ENCODE peak calls at places on chromosomes 4 and X, in eight cellular contexts. One of them, this sample, is unnamed.

GRCh38 chrX:78527818-78528217 is 131.3 kb downstream of the RTL3 start:
- DNase-seq in prostate gland: no peak
- DNase-seq in MM.1S: no peak
- DNase-seq in lung: no peak
- DNase-seq in adipocyte: no peak
- DNase-seq in HAP-1: no peak
- DNase-seq in NB4: no peak
- DNase-seq in SK-N-SH: no peak
- DNase-seq in this sample: no peak

GRCh38 chr4:161949941-161950725 is 213.7 kb downstream of the FSTL5 start:
- DNase-seq in adipocyte: peak
- DNase-seq in MM.1S: no peak
- DNase-seq in prostate gland: no peak
- DNase-seq in lung: no peak
- DNase-seq in NB4: no peak
- DNase-seq in SK-N-SH: no peak
- DNase-seq in HAP-1: no peak
- DNase-seq in this sample: no peak

GRCh38 chrX:17668929-17669328 is 68.4 kb upstream of the SCML1 start:
- DNase-seq in lung: no peak
- DNase-seq in SK-N-SH: no peak
- DNase-seq in adipocyte: no peak
- DNase-seq in NB4: no peak
- DNase-seq in prostate gland: no peak
- DNase-seq in HAP-1: no peak
- DNase-seq in MM.1S: no peak
- DNase-seq in this sample: no peak

GRCh38 chr4:56424697-56425514 is 10.5 kb downstream of the PPAT start:
- DNase-seq in prostate gland: peak
- DNase-seq in SK-N-SH: peak
- DNase-seq in MM.1S: peak
- DNase-seq in adipocyte: peak
- DNase-seq in lung: no peak
- DNase-seq in HAP-1: peak
- DNase-seq in NB4: peak
- DNase-seq in this sample: no peak

GRCh38 chr4:82753725-82754410 is 44.7 kb downstream of the SCD5 start:
- DNase-seq in adipocyte: peak
- DNase-seq in MM.1S: no peak
- DNase-seq in prostate gland: peak
- DNase-seq in lung: no peak
- DNase-seq in HAP-1: no peak
- DNase-seq in SK-N-SH: no peak
- DNase-seq in NB4: no peak
- DNase-seq in this sample: no peak

GRCh38 chrX:1587161-1587560 is 4.2 kb upstream of the AKAP17A start:
- DNase-seq in prostate gland: no peak
- DNase-seq in HAP-1: no peak
- DNase-seq in adipocyte: no peak
- DNase-seq in MM.1S: peak
- DNase-seq in lung: peak
- DNase-seq in NB4: peak
- DNase-seq in SK-N-SH: no peak
- DNase-seq in this sample: no peak

GRCh38 chrX:101229155-101229554 is 9.6 kb downstream of the DRP2 start:
- DNase-seq in NB4: no peak
- DNase-seq in lung: no peak
- DNase-seq in adipocyte: peak
- DNase-seq in HAP-1: no peak
- DNase-seq in prostate gland: no peak
- DNase-seq in MM.1S: no peak
- DNase-seq in SK-N-SH: no peak
- DNase-seq in this sample: no peak

GRCh38 chrX:17007134-17007768 is 60.8 kb downstream of the REPS2 start:
- DNase-seq in MM.1S: no peak
- DNase-seq in lung: no peak
- DNase-seq in prostate gland: no peak
- DNase-seq in NB4: peak
- DNase-seq in SK-N-SH: peak
- DNase-seq in HAP-1: peak
- DNase-seq in adipocyte: peak
- DNase-seq in this sample: peak

GRCh38 chr4:184096561-184097239 is 121.0 kb downstream of the ENPP6 start:
- DNase-seq in SK-N-SH: no peak
- DNase-seq in HAP-1: no peak
- DNase-seq in NB4: no peak
- DNase-seq in prostate gland: no peak
- DNase-seq in MM.1S: no peak
- DNase-seq in lung: no peak
- DNase-seq in adipocyte: peak
- DNase-seq in this sample: no peak

GRCh38 chr4:172153694-172154093 is 340.5 kb downstream of the GALNTL6 start:
- DNase-seq in adipocyte: no peak
- DNase-seq in NB4: no peak
- DNase-seq in MM.1S: no peak
- DNase-seq in HAP-1: peak
- DNase-seq in lung: no peak
- DNase-seq in SK-N-SH: no peak
- DNase-seq in prostate gland: no peak
- DNase-seq in this sample: no peak

GRCh38 chr4:168360271-168360670 is 41.7 kb upstream of the DDX60 start:
- DNase-seq in NB4: no peak
- DNase-seq in lung: no peak
- DNase-seq in HAP-1: no peak
- DNase-seq in adipocyte: no peak
- DNase-seq in prostate gland: no peak
- DNase-seq in MM.1S: no peak
- DNase-seq in SK-N-SH: no peak
- DNase-seq in this sample: no peak

GRCh38 chr4:155950461-155950860 is 3.2 kb downstream of the CTSO start:
- DNase-seq in prostate gland: no peak
- DNase-seq in lung: no peak
- DNase-seq in NB4: no peak
- DNase-seq in adipocyte: no peak
- DNase-seq in SK-N-SH: no peak
- DNase-seq in HAP-1: no peak
- DNase-seq in MM.1S: no peak
- DNase-seq in this sample: no peak

GRCh38 chrX:97766496-97767095 is 882.9 kb downstream of the RPA4 start:
- DNase-seq in MM.1S: no peak
- DNase-seq in HAP-1: peak
- DNase-seq in SK-N-SH: no peak
- DNase-seq in prostate gland: no peak
- DNase-seq in NB4: no peak
- DNase-seq in adipocyte: no peak
- DNase-seq in lung: no peak
- DNase-seq in this sample: no peak

GRCh38 chr4:1404573-1405248 is 1.5 kb downstream of the NKX1-1 start:
- DNase-seq in NB4: no peak
- DNase-seq in HAP-1: no peak
- DNase-seq in SK-N-SH: peak
- DNase-seq in MM.1S: no peak
- DNase-seq in lung: no peak
- DNase-seq in adipocyte: no peak
- DNase-seq in prostate gland: peak
- DNase-seq in this sample: no peak

GRCh38 chr4:6182390-6183280 is 17.7 kb downstream of the JAKMIP1 start:
- DNase-seq in adipocyte: no peak
- DNase-seq in HAP-1: no peak
- DNase-seq in lung: no peak
- DNase-seq in MM.1S: no peak
- DNase-seq in NB4: no peak
- DNase-seq in SK-N-SH: no peak
- DNase-seq in prostate gland: no peak
- DNase-seq in this sample: no peak
- H3K4me3 ChIP-seq in adipocyte: no peak
- H3K4me3 ChIP-seq in HAP-1: no peak
- H3K4me3 ChIP-seq in lung: no peak
- H3K4me3 ChIP-seq in MM.1S: no peak
- H3K4me3 ChIP-seq in NB4: no peak
- H3K4me3 ChIP-seq in SK-N-SH: no peak
- H3K4me3 ChIP-seq in prostate gland: no peak
- H3K4me3 ChIP-seq in this sample: no peak

DNA sequence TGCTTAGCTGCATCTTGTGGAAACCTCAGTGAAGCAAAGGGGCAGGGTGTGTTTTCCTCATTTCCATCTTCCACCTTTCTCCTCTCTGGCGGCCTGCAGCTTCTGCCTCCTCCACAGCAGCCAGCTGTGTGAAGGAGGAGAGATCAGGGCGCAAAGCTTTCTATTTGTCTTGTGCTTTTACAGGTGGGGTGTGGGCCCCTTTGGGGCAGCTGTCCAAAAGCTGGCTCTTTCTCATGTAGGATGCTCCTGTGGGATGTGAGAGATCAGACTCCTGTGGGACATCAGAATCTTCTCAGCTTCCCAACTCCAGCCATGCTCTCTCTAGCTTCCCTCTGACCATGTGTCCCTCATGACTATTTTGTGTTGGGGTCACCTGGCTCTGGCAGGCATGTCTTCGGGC is 227.1 kb downstream of the MID1 start:
- DNase-seq in SK-N-SH: no peak
- DNase-seq in MM.1S: no peak
- DNase-seq in prostate gland: no peak
- DNase-seq in NB4: no peak
- DNase-seq in HAP-1: no peak
- DNase-seq in adipocyte: no peak
- DNase-seq in lung: no peak
- DNase-seq in this sample: no peak
- H3K4me3 ChIP-seq in SK-N-SH: no peak
- H3K4me3 ChIP-seq in MM.1S: no peak
- H3K4me3 ChIP-seq in prostate gland: no peak
- H3K4me3 ChIP-seq in NB4: no peak
- H3K4me3 ChIP-seq in HAP-1: no peak
- H3K4me3 ChIP-seq in adipocyte: no peak
- H3K4me3 ChIP-seq in lung: no peak
- H3K4me3 ChIP-seq in this sample: no peak

GRCh38 chr4:112082954-112083586 is 62.2 kb upstream of the FAM241A start:
- DNase-seq in SK-N-SH: no peak
- DNase-seq in MM.1S: no peak
- DNase-seq in HAP-1: no peak
- DNase-seq in prostate gland: no peak
- DNase-seq in NB4: no peak
- DNase-seq in lung: no peak
- DNase-seq in adipocyte: peak
- DNase-seq in this sample: no peak

GRCh38 chr4:112085156-112086035 is 59.9 kb upstream of the FAM241A start:
- DNase-seq in SK-N-SH: no peak
- DNase-seq in MM.1S: peak
- DNase-seq in lung: no peak
- DNase-seq in NB4: peak
- DNase-seq in adipocyte: no peak
- DNase-seq in HAP-1: no peak
- DNase-seq in prostate gland: no peak
- DNase-seq in this sample: no peak

GRCh38 chr4:112083587-112084347 is 61.5 kb upstream of the FAM241A start:
- DNase-seq in lung: no peak
- DNase-seq in HAP-1: no peak
- DNase-seq in prostate gland: no peak
- DNase-seq in adipocyte: peak
- DNase-seq in MM.1S: no peak
- DNase-seq in NB4: no peak
- DNase-seq in SK-N-SH: no peak
- DNase-seq in this sample: no peak

GRCh38 chr4:112086036-112086434 is 59.2 kb upstream of the FAM241A start:
- DNase-seq in SK-N-SH: no peak
- DNase-seq in adipocyte: no peak
- DNase-seq in lung: no peak
- DNase-seq in prostate gland: no peak
- DNase-seq in NB4: no peak
- DNase-seq in HAP-1: no peak
- DNase-seq in MM.1S: no peak
- DNase-seq in this sample: no peak
- H3K4me3 ChIP-seq in SK-N-SH: no peak
- H3K4me3 ChIP-seq in adipocyte: no peak
- H3K4me3 ChIP-seq in lung: no peak
- H3K4me3 ChIP-seq in prostate gland: no peak
- H3K4me3 ChIP-seq in NB4: no peak
- H3K4me3 ChIP-seq in HAP-1: no peak
- H3K4me3 ChIP-seq in MM.1S: no peak
- H3K4me3 ChIP-seq in this sample: no peak

GRCh38 chrX:120308558-120308957 is 2.7 kb downstream of the TMEM255A start:
- DNase-seq in prostate gland: no peak
- DNase-seq in NB4: no peak
- DNase-seq in adipocyte: no peak
- DNase-seq in lung: no peak
- DNase-seq in SK-N-SH: no peak
- DNase-seq in HAP-1: peak
- DNase-seq in MM.1S: no peak
- DNase-seq in this sample: no peak

GRCh38 chrX:120308959-120309872 is 2.0 kb downstream of the TMEM255A start:
- DNase-seq in MM.1S: peak
- DNase-seq in NB4: peak
- DNase-seq in lung: peak
- DNase-seq in SK-N-SH: peak
- DNase-seq in prostate gland: peak
- DNase-seq in adipocyte: no peak
- DNase-seq in HAP-1: peak
- DNase-seq in this sample: no peak

GRCh38 chrX:120310861-120311631 is at the start of gene TMEM255A:
- DNase-seq in MM.1S: peak
- DNase-seq in NB4: peak
- DNase-seq in lung: no peak
- DNase-seq in prostate gland: no peak
- DNase-seq in adipocyte: peak
- DNase-seq in HAP-1: peak
- DNase-seq in SK-N-SH: peak
- DNase-seq in this sample: peak

GRCh38 chrX:120311632-120312000 is 355 bp upstream of the TMEM255A start:
- DNase-seq in NB4: no peak
- DNase-seq in lung: no peak
- DNase-seq in HAP-1: no peak
- DNase-seq in prostate gland: no peak
- DNase-seq in adipocyte: no peak
- DNase-seq in SK-N-SH: no peak
- DNase-seq in MM.1S: no peak
- DNase-seq in this sample: no peak

DNA sequence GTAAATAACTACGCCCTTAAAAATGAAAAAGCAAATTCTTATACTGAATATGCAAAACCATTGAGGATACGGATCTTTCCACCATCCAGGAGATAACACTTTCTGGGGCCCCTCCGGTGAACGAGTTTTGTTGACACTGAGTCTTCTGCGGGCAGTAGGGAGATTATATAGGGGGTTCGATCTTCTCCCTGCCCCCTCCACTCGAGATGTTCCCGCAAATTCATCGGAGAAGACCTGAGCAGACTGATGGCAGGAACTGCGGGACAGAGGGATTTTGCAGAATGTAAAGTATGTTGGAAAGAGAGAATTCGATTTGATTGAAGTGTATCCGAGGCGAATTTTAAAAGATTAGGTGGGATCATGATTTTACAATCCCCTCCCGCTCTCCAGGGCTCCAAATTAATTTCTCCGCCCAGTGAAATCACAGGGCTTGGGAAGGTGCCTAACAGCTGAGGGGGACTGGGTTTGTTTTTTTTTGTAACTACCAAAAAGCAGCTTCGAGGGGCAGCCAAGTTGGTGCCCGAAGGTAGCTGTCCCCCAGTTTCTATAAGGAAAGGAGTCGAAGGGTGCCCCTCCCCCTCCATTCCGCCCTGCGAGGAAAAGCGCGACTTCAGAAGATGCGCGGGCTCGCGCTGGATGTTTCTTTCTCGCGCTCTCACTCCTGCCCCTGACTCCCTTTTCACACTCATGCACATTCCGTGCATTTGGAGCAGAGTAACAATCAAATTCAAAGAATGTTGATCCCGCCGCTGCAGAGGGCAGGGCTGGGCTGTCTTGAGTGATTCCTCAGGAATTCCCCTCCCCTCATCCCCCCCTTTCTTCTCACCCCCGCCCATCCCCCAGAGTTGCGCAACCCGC is 1.2 kb downstream of the TMEM255A start:
- DNase-seq in MM.1S: peak
- DNase-seq in lung: no peak
- DNase-seq in prostate gland: no peak
- DNase-seq in HAP-1: peak
- DNase-seq in SK-N-SH: peak
- DNase-seq in NB4: peak
- DNase-seq in adipocyte: peak
- DNase-seq in this sample: no peak
- H3K4me3 ChIP-seq in MM.1S: peak
- H3K4me3 ChIP-seq in lung: no peak
- H3K4me3 ChIP-seq in prostate gland: peak
- H3K4me3 ChIP-seq in HAP-1: peak
- H3K4me3 ChIP-seq in SK-N-SH: peak
- H3K4me3 ChIP-seq in NB4: no peak
- H3K4me3 ChIP-seq in adipocyte: peak
- H3K4me3 ChIP-seq in this sample: peak